ENCODE peak calls at places on chromosome 18, in eight cellular contexts. B, C, U, S, D, N, Z and A are unnamed samples.

GRCh38 chr18:57649536-57650495 is 28.2 kb upstream of the NARS1 start:
- DNase-seq in D (peak; percentile 69), U (peak; percentile 40), Z (no peak), B (no peak), S (no peak), C (peak; percentile 70), N (no peak), A (no peak)

GRCh38 chr18:55586841-55587240 is 1.2 kb downstream of the TCF4 start:
- DNase-seq in D (no peak), U (no peak), S (no peak), Z (peak; percentile 55), N (no peak), B (no peak), C (peak; percentile 53), A (no peak)

GRCh38 chr18:73908323-73908722 is 239.3 kb downstream of the FBXO15 start:
- DNase-seq in U (no peak), N (peak; percentile 57), B (no peak), C (peak; percentile 52), S (no peak), D (no peak), Z (peak; percentile 63), A (no peak)

GRCh38 chr18:72869786-72870185 is 2.0 kb upstream of the NETO1 start:
- DNase-seq in B (no peak), D (no peak), Z (peak; percentile 49), S (no peak), U (no peak), N (peak; percentile 43), C (no peak), A (no peak)

GRCh38 chr18:59767732-59768131 is 70.5 kb upstream of the CCBE1 start:
- DNase-seq in Z (no peak), D (no peak), C (peak; percentile 78), N (no peak), B (no peak), U (no peak), S (no peak), A (no peak)

GRCh38 chr18:67359868-67360838 is 156.4 kb downstream of the DSEL start:
- DNase-seq in N (no peak), D (peak; percentile 75), C (peak; percentile 96), B (no peak), Z (no peak), U (peak; percentile 36), S (peak; percentile 58), A (no peak)

GRCh38 chr18:31424383-31424988 is 23.1 kb upstream of the DSG3 start:
- DNase-seq in N (peak; percentile 65), C (peak; percentile 20), Z (peak; percentile 77), S (no peak), U (peak; percentile 4), D (no peak), B (no peak), A (no peak)

GRCh38 chr18:41639218-41639617 is 315.8 kb upstream of the PIK3C3 start:
- DNase-seq in N (no peak), U (no peak), C (no peak), Z (no peak), B (no peak), S (no peak), D (no peak), A (no peak)

GRCh38 chr18:59874166-59874565 is 25.6 kb upstream of the PMAIP1 start:
- DNase-seq in B (no peak), S (no peak), N (no peak), C (peak; percentile 96), Z (no peak), U (peak; percentile 40), D (no peak), A (no peak)

GRCh38 chr18:74498712-74499629 is 2.8 kb downstream of the CNDP2 start:
- DNase-seq in C (no peak), S (no peak), Z (no peak), D (peak; percentile 25), N (no peak), B (peak; percentile 81), U (no peak), A (peak; percentile 68)

GRCh38 chr18:8771930-8772329 is 66.6 kb downstream of the MTCL1 start:
- DNase-seq in U (no peak), Z (no peak), B (no peak), S (no peak), D (peak; percentile 33), C (no peak), N (no peak), A (no peak)

GRCh38 chr18:66632771-66633170 is 28.9 kb upstream of the CDH19 start:
- DNase-seq in D (no peak), S (no peak), U (no peak), N (no peak), C (no peak), Z (no peak), B (no peak), A (no peak)

GRCh38 chr18:23924813-23925212 is 89.7 kb upstream of the TTC39C start:
- DNase-seq in S (no peak), Z (no peak), U (no peak), B (no peak), N (no peak), D (no peak), C (peak; percentile 50), A (no peak)

GRCh38 chr18:39721712-39722111 is 2156.1 kb upstream of the CELF4 start:
- DNase-seq in S (no peak), Z (no peak), U (no peak), B (no peak), D (no peak), N (no peak), C (peak; percentile 58), A (no peak)

GRCh38 chr18:51070545-51070944 is 40.5 kb downstream of the SMAD4 start:
- DNase-seq in U (no peak), D (no peak), S (no peak), N (no peak), B (no peak), C (peak; percentile 93), Z (peak; percentile 39), A (no peak)

DNA sequence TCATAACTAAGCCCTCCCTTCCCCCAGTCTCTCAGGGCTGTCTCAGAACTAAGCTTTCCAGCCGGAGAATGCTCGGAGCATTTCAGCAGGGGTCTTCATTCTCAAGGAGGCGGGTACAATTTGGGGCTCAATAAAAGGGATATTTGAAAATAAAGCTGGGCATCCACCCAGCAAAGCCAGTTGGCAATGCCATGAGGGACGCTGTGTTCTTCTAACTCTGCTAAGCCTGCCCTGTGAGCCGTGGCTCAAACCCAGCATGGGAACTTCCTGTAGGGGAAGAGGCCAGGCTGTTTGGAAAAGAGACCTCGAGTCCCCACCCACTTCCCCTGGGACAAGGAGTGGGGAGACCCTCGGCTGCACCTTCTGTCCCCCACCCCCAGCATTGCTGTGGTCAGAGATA is 195.0 kb downstream of the CTIF start:
- DNase-seq in S (peak; percentile 69), U (no peak), B (no peak), N (no peak), D (no peak), Z (no peak), C (no peak), A (no peak)
- H3K27ac ChIP-seq in S (no peak overlapping the region), U (no peak overlapping the region), B (no peak overlapping the region), N (no peak overlapping the region), D (no peak overlapping the region), Z (no peak overlapping the region), C (no peak overlapping the region), A (no peak overlapping the region)

GRCh38 chr18:76878426-76878825 is 56.1 kb downstream of the ZNF236 start:
- DNase-seq in U (no peak), S (no peak), N (no peak), B (no peak), D (no peak), Z (no peak), C (no peak), A (no peak)

GRCh38 chr18:76885011-76885410 is 62.7 kb downstream of the ZNF236 start:
- DNase-seq in S (no peak), B (no peak), C (no peak), U (no peak), D (no peak), N (no peak), Z (no peak), A (no peak)

GRCh38 chr18:76886112-76886511 is 63.8 kb downstream of the ZNF236 start:
- DNase-seq in D (no peak), Z (no peak), U (no peak), S (no peak), C (no peak), N (no peak), B (no peak), A (no peak)

GRCh38 chr18:76880026-76880425 is 57.7 kb downstream of the ZNF236 start:
- DNase-seq in C (no peak), S (no peak), N (no peak), D (no peak), Z (no peak), U (no peak), B (no peak), A (no peak)

GRCh38 chr18:76882186-76882585 is 59.8 kb downstream of the ZNF236 start:
- DNase-seq in S (no peak), B (no peak), C (no peak), D (no peak), N (no peak), U (no peak), Z (no peak), A (no peak)
- H3K27ac ChIP-seq in S (no peak overlapping the region), B (no peak overlapping the region), C (no peak overlapping the region), D (no peak overlapping the region), N (no peak overlapping the region), U (no peak overlapping the region), Z (no peak overlapping the region), A (no peak overlapping the region)

DNA sequence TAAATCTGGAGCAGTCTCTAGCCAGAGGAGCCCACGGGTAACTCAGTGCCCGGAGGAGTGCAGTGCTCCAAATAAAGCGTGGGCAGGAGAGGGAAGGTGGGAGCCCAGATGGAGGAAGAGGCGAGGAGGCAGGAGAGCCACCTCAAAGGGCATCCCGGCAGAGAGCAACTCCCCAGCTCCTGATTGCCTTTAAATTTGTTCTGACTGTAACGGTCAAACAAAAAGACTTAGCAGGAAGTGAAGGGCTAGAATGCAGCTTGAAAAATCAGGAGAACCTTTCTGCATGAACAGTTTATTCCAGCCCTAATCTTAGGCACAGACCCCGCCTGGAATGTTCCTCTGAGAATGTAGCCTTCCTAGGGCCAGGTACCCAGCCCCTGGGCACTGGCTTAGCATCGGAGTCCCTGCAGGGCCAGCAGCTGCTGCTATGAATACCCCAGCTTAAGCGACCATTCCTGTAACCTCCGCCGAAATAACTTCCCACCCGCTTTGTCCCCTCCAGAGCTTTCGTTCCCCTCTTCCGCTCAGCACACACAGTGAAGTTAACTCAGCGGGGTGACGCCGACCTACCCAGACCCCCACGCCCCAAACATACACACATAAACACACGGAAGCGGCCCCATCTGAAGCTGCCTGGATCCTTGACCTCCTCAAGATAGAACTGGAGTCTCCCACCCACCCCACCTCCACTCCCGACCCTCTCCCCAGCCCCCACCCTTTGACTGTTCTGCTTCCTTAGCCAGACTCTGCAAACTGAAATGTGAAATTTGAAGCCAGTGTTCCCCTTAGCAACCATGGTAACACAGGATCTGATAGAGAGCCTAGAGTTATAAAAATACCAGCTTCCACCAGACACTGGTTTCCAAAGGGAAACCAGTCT is 123.2 kb downstream of the SMAD7 start:
- DNase-seq in B (peak; percentile 4), Z (peak; percentile 87), C (peak; percentile 73), N (peak; percentile 74), S (peak; percentile 39), U (no peak), D (no peak), A (no peak)
- H3K27ac ChIP-seq in B (no peak overlapping the region), Z (peak overlapping the region; percentile 68), C (peak overlapping the region; percentile 34), N (no peak overlapping the region), S (peak overlapping the region; percentile 16), U (no peak overlapping the region), D (peak overlapping the region; percentile 55), A (no peak overlapping the region)

DNA sequence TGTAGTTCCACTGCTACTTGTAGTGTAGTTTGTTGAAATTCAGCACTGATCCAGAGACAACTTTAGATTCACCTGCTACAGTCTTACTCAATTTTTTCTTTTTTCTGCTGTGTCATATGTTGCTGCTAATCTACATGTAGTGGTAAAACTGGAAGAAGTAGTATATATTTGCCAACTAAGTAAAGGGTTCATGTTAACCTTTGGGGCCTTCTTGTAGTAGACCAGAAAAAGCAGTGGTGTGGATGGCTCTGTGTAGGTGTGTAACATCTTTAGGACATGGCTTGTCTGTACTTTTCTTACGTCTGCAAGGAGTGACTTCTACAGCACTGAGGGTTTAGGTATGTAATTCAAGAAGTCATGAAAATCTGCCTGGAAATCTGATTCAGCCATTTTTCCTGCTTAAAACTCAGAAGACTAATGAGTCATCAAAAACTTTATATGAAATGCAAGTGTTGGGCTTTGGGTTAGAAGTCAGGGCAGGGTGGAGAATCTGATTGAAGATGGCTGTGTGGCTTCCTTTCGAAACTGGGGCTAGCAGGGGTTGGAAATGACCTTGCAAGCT is 8.4 kb downstream of the PTPRM start:
- DNase-seq in S (no peak), N (no peak), U (no peak), B (no peak), D (no peak), Z (no peak), C (peak; percentile 67), A (no peak)
- H3K27ac ChIP-seq in S (no peak overlapping the region), N (no peak overlapping the region), U (peak overlapping the region; percentile 84), B (no peak overlapping the region), D (no peak overlapping the region), Z (no peak overlapping the region), C (no peak overlapping the region), A (no peak overlapping the region)